ENCODE peak calls at places on chromosomes 12 and 14, in six cellular contexts. One of them, this sample, is unnamed.

GRCh38 chr12:57574795-57575194 is 16.2 kb upstream of the PIP4K2C start:
- DNase-seq in body of pancreas: no peak
- DNase-seq in left ventricle myocardium inferior: no peak
- DNase-seq in esophagus muscularis mucosa: no peak
- DNase-seq in pancreas: no peak
- DNase-seq in esophagus squamous epithelium: no peak
- DNase-seq in this sample: no peak

GRCh38 chr12:109951751-109952150 is 44.4 kb downstream of the GIT2 start:
- DNase-seq in body of pancreas: peak; percentile 96
- DNase-seq in left ventricle myocardium inferior: peak; percentile 60
- DNase-seq in esophagus muscularis mucosa: no peak
- DNase-seq in pancreas: peak; percentile 95
- DNase-seq in esophagus squamous epithelium: no peak
- DNase-seq in this sample: no peak

GRCh38 chr12:80701388-80701787 is 6.0 kb upstream of the MYF6 start:
- DNase-seq in body of pancreas: no peak
- DNase-seq in left ventricle myocardium inferior: no peak
- DNase-seq in esophagus muscularis mucosa: no peak
- DNase-seq in pancreas: no peak
- DNase-seq in esophagus squamous epithelium: no peak
- DNase-seq in this sample: no peak

GRCh38 chr12:96912943-96913342 is 5.9 kb downstream of the NEDD1 start:
- DNase-seq in body of pancreas: no peak
- DNase-seq in left ventricle myocardium inferior: no peak
- DNase-seq in esophagus muscularis mucosa: no peak
- DNase-seq in pancreas: no peak
- DNase-seq in esophagus squamous epithelium: no peak
- DNase-seq in this sample: no peak

GRCh38 chr12:71456316-71456715 is 16.7 kb downstream of the LGR5 start:
- DNase-seq in body of pancreas: no peak
- DNase-seq in left ventricle myocardium inferior: no peak
- DNase-seq in esophagus muscularis mucosa: no peak
- DNase-seq in pancreas: no peak
- DNase-seq in esophagus squamous epithelium: no peak
- DNase-seq in this sample: no peak

GRCh38 chr14:38982837-38983236 is 120.2 kb downstream of the SEC23A start:
- DNase-seq in body of pancreas: no peak
- DNase-seq in left ventricle myocardium inferior: no peak
- DNase-seq in esophagus muscularis mucosa: no peak
- DNase-seq in pancreas: no peak
- DNase-seq in esophagus squamous epithelium: no peak
- DNase-seq in this sample: no peak

GRCh38 chr12:39368096-39368495 is 74.8 kb downstream of the KIF21A start:
- DNase-seq in body of pancreas: no peak
- DNase-seq in left ventricle myocardium inferior: no peak
- DNase-seq in esophagus muscularis mucosa: no peak
- DNase-seq in pancreas: no peak
- DNase-seq in esophagus squamous epithelium: no peak
- DNase-seq in this sample: peak; percentile 9

GRCh38 chr12:26654623-26655022 is 178.4 kb downstream of the ITPR2 start:
- DNase-seq in body of pancreas: no peak
- DNase-seq in left ventricle myocardium inferior: no peak
- DNase-seq in esophagus muscularis mucosa: no peak
- DNase-seq in pancreas: no peak
- DNase-seq in esophagus squamous epithelium: no peak
- DNase-seq in this sample: no peak

GRCh38 chr12:26704684-26705475 is 128.1 kb downstream of the ITPR2 start:
- DNase-seq in body of pancreas: peak; percentile 40
- DNase-seq in left ventricle myocardium inferior: no peak
- DNase-seq in esophagus muscularis mucosa: no peak
- DNase-seq in pancreas: peak; percentile 28
- DNase-seq in esophagus squamous epithelium: no peak
- DNase-seq in this sample: peak; percentile 41

GRCh38 chr12:3684449-3685051 is 68.4 kb downstream of the CRACR2A start:
- DNase-seq in body of pancreas: no peak
- DNase-seq in left ventricle myocardium inferior: peak; percentile 42
- DNase-seq in esophagus muscularis mucosa: peak; percentile 75
- DNase-seq in pancreas: no peak
- DNase-seq in esophagus squamous epithelium: no peak
- DNase-seq in this sample: no peak

GRCh38 chr12:85796001-85796400 is 40.2 kb downstream of the RASSF9 start:
- DNase-seq in body of pancreas: no peak
- DNase-seq in left ventricle myocardium inferior: no peak
- DNase-seq in esophagus muscularis mucosa: no peak
- DNase-seq in pancreas: no peak
- DNase-seq in esophagus squamous epithelium: no peak
- DNase-seq in this sample: no peak

GRCh38 chr12:26701604-26702215 is 131.3 kb downstream of the ITPR2 start:
- DNase-seq in body of pancreas: no peak
- DNase-seq in left ventricle myocardium inferior: no peak
- DNase-seq in esophagus muscularis mucosa: no peak
- DNase-seq in pancreas: no peak
- DNase-seq in esophagus squamous epithelium: no peak
- DNase-seq in this sample: no peak

GRCh38 chr14:105871590-105871989 is 345.2 kb downstream of the TMEM121 start:
- DNase-seq in body of pancreas: no peak
- DNase-seq in left ventricle myocardium inferior: no peak
- DNase-seq in esophagus muscularis mucosa: no peak
- DNase-seq in pancreas: no peak
- DNase-seq in esophagus squamous epithelium: no peak
- DNase-seq in this sample: no peak

GRCh38 chr14:77123381-77124344 is 17.9 kb downstream of the ZDHHC22 start:
- DNase-seq in body of pancreas: peak; percentile 95
- DNase-seq in left ventricle myocardium inferior: peak; percentile 55
- DNase-seq in esophagus muscularis mucosa: no peak
- DNase-seq in pancreas: peak; percentile 92
- DNase-seq in esophagus squamous epithelium: peak; percentile 8
- DNase-seq in this sample: no peak

DNA sequence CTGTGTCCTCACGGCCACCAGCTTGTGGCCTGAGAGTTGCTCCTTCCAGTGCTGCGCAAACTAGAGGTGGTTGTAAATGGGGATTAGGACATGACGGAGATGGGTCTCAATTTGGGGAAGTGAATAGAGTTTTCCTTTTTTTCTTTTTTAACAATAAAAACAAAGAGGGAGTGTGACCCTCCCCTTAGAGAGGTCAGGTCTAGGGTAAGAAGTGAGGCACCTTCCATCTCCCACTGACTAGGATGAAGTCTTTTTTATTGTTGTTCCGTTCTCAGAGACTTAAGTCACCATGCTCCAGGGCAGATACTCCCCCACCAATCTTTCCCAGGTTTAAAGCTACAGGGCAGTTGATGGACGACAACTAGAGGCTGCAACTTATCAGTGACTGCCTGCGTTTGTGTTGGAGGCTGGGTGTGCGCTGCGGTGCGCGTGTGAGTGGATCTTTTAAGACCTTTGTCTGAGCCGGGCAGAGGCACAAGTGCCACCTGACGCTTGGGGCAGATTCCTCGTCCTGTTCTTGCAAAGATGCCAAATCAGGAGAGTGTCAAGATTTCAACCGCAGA is 2.1 kb upstream of the GSC start:
- DNase-seq in body of pancreas: no peak
- DNase-seq in left ventricle myocardium inferior: no peak
- DNase-seq in esophagus muscularis mucosa: no peak
- DNase-seq in pancreas: no peak
- DNase-seq in esophagus squamous epithelium: no peak
- DNase-seq in this sample: no peak
- H3K4me3 ChIP-seq in body of pancreas: no peak overlapping the region
- H3K4me3 ChIP-seq in left ventricle myocardium inferior: no peak overlapping the region
- H3K4me3 ChIP-seq in esophagus muscularis mucosa: no peak overlapping the region
- H3K4me3 ChIP-seq in pancreas: no peak overlapping the region
- H3K4me3 ChIP-seq in esophagus squamous epithelium: no peak overlapping the region
- H3K4me3 ChIP-seq in this sample: no peak overlapping the region

GRCh38 chr12:76927170-76927784 is 48.5 kb upstream of the CSRP2 start:
- DNase-seq in body of pancreas: no peak
- DNase-seq in left ventricle myocardium inferior: peak; percentile 18
- DNase-seq in esophagus muscularis mucosa: no peak
- DNase-seq in pancreas: no peak
- DNase-seq in esophagus squamous epithelium: no peak
- DNase-seq in this sample: no peak
- TF ChIP-seq CTCF in body of pancreas: peak; percentile 24
- TF ChIP-seq CTCF in left ventricle myocardium inferior: peak; percentile 64
- TF ChIP-seq CTCF in esophagus muscularis mucosa: peak; percentile 47
- TF ChIP-seq CTCF in pancreas: no peak
- TF ChIP-seq CTCF in esophagus squamous epithelium: peak; percentile 52
- TF ChIP-seq CTCF in this sample: peak; percentile 76

GRCh38 chr14:64293976-64294671 is at the start of gene ESR2:
- DNase-seq in body of pancreas: peak; percentile 25
- DNase-seq in left ventricle myocardium inferior: peak; percentile 19
- DNase-seq in esophagus muscularis mucosa: no peak
- DNase-seq in pancreas: peak; percentile 47
- DNase-seq in esophagus squamous epithelium: no peak
- DNase-seq in this sample: no peak
- H3K27me3 ChIP-seq in body of pancreas: no peaks in the 10 kb centered on the region
- H3K27me3 ChIP-seq in left ventricle myocardium inferior: peaks cover 29% of the 10 kb centered on the region
- H3K27me3 ChIP-seq in esophagus muscularis mucosa: peaks cover 9% of the 10 kb centered on the region
- H3K27me3 ChIP-seq in pancreas: no peaks in the 10 kb centered on the region
- H3K27me3 ChIP-seq in esophagus squamous epithelium: no peaks in the 10 kb centered on the region
- H3K27me3 ChIP-seq in this sample: peaks cover 16% of the 10 kb centered on the region

GRCh38 chr14:37592288-37593274 is 2.5 kb downstream of the FOXA1 start:
- DNase-seq in body of pancreas: no peak
- DNase-seq in left ventricle myocardium inferior: no peak
- DNase-seq in esophagus muscularis mucosa: no peak
- DNase-seq in pancreas: no peak
- DNase-seq in esophagus squamous epithelium: no peak
- DNase-seq in this sample: no peak
- H3K4me3 ChIP-seq in body of pancreas: no peak overlapping the region
- H3K4me3 ChIP-seq in left ventricle myocardium inferior: no peak overlapping the region
- H3K4me3 ChIP-seq in esophagus muscularis mucosa: no peak overlapping the region
- H3K4me3 ChIP-seq in pancreas: no peak overlapping the region
- H3K4me3 ChIP-seq in esophagus squamous epithelium: peak overlapping the region; percentile 58
- H3K4me3 ChIP-seq in this sample: no peak overlapping the region

DNA sequence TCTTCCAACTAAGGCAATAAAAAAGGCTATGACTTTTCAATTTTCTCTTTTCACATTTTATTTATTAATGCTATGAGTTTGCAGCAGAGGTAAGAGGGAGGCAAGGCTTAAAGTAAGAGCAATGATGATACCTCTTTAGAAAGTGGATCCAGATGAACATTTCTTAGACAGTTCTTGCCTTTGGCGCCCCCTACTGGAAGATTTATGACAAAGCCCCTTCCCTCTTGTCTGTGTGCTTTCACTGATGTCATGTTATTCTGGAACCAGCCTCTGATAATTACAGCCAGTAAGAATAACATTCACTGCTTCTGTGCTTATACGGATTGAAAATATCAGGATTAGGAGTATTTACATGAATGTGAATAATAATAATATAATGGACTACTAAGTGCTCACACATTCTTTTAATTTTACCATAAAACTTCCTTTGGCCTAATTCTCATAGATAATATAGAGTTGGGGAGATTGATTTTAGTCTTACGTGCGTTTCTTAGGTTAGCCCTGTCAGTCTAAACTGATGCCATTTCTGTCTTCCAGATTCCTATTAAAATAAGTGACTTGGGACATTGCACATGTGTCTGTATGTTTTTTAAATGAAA is 1929.9 kb upstream of the SEL1L start:
- DNase-seq in body of pancreas: peak; percentile 52
- DNase-seq in left ventricle myocardium inferior: no peak
- DNase-seq in esophagus muscularis mucosa: no peak
- DNase-seq in pancreas: peak; percentile 20
- DNase-seq in esophagus squamous epithelium: no peak
- DNase-seq in this sample: no peak
- TF ChIP-seq CTCF in body of pancreas: peak; percentile 69
- TF ChIP-seq CTCF in left ventricle myocardium inferior: peak; percentile 81
- TF ChIP-seq CTCF in esophagus muscularis mucosa: peak; percentile 53
- TF ChIP-seq CTCF in pancreas: peak; percentile 64
- TF ChIP-seq CTCF in esophagus squamous epithelium: peak; percentile 47
- TF ChIP-seq CTCF in this sample: peak; percentile 75